ENCODE peak calls at places on chromosomes 11 and 22, in ten cellular contexts. One of them, this sample, is unnamed.

GRCh38 chr22:21710156-21710555 is 25.4 kb downstream of the YPEL1 start:
- DNase-seq in fibroblast of pulmonary artery: no peak
- DNase-seq in Calu3: no peak
- DNase-seq in HFF-Myc: no peak
- DNase-seq in cardiac muscle cell: no peak
- DNase-seq in Peyer's patch: no peak
- DNase-seq in BE2C: no peak
- DNase-seq in transverse colon: no peak
- DNase-seq in IMR-90: peak; percentile 31
- DNase-seq in fibroblast of mammary gland: peak; percentile 20
- DNase-seq in this sample: peak; percentile 61

GRCh38 chr11:107689317-107690202 is 22.3 kb downstream of the SLN start:
- DNase-seq in fibroblast of pulmonary artery: peak; percentile 71
- DNase-seq in Calu3: peak; percentile 62
- DNase-seq in HFF-Myc: no peak
- DNase-seq in cardiac muscle cell: peak; percentile 81
- DNase-seq in Peyer's patch: peak; percentile 55
- DNase-seq in BE2C: peak; percentile 74
- DNase-seq in transverse colon: peak; percentile 68
- DNase-seq in IMR-90: peak; percentile 51
- DNase-seq in fibroblast of mammary gland: peak; percentile 64
- DNase-seq in this sample: peak; percentile 52

GRCh38 chr11:7418916-7419315 is 66.4 kb upstream of the OLFML1 start:
- DNase-seq in fibroblast of pulmonary artery: no peak
- DNase-seq in Calu3: no peak
- DNase-seq in HFF-Myc: no peak
- DNase-seq in cardiac muscle cell: no peak
- DNase-seq in Peyer's patch: no peak
- DNase-seq in BE2C: peak; percentile 34
- DNase-seq in transverse colon: no peak
- DNase-seq in IMR-90: no peak
- DNase-seq in fibroblast of mammary gland: no peak
- DNase-seq in this sample: no peak

GRCh38 chr11:66915866-66916265 is 42.3 kb downstream of the PC start:
- DNase-seq in fibroblast of pulmonary artery: no peak
- DNase-seq in Calu3: no peak
- DNase-seq in HFF-Myc: no peak
- DNase-seq in cardiac muscle cell: no peak
- DNase-seq in Peyer's patch: no peak
- DNase-seq in BE2C: no peak
- DNase-seq in transverse colon: no peak
- DNase-seq in IMR-90: no peak
- DNase-seq in fibroblast of mammary gland: no peak
- DNase-seq in this sample: no peak

GRCh38 chr11:17405232-17406005 is 17.0 kb upstream of the KCNJ11 start:
- DNase-seq in fibroblast of pulmonary artery: peak; percentile 21
- DNase-seq in Calu3: peak; percentile 60
- DNase-seq in HFF-Myc: peak; percentile 39
- DNase-seq in cardiac muscle cell: peak; percentile 64
- DNase-seq in Peyer's patch: peak; percentile 39
- DNase-seq in BE2C: peak; percentile 64
- DNase-seq in transverse colon: peak; percentile 68
- DNase-seq in IMR-90: peak; percentile 7
- DNase-seq in fibroblast of mammary gland: peak; percentile 54
- DNase-seq in this sample: no peak

GRCh38 chr11:96228472-96228871 is 114.5 kb downstream of the MAML2 start:
- DNase-seq in fibroblast of pulmonary artery: peak; percentile 96
- DNase-seq in Calu3: peak; percentile 45
- DNase-seq in HFF-Myc: peak; percentile 92
- DNase-seq in cardiac muscle cell: peak; percentile 96
- DNase-seq in Peyer's patch: no peak
- DNase-seq in BE2C: peak; percentile 28
- DNase-seq in transverse colon: peak; percentile 49
- DNase-seq in IMR-90: peak; percentile 96
- DNase-seq in fibroblast of mammary gland: peak; percentile 88
- DNase-seq in this sample: peak; percentile 94

GRCh38 chr11:115745545-115746265 is 241.5 kb upstream of the CADM1 start:
- DNase-seq in fibroblast of pulmonary artery: no peak
- DNase-seq in Calu3: no peak
- DNase-seq in HFF-Myc: no peak
- DNase-seq in cardiac muscle cell: no peak
- DNase-seq in Peyer's patch: no peak
- DNase-seq in BE2C: peak; percentile 94
- DNase-seq in transverse colon: no peak
- DNase-seq in IMR-90: no peak
- DNase-seq in fibroblast of mammary gland: no peak
- DNase-seq in this sample: no peak

GRCh38 chr11:46918087-46918751 is at the start of gene LRP4:
- DNase-seq in fibroblast of pulmonary artery: no peak
- DNase-seq in Calu3: peak; percentile 66
- DNase-seq in HFF-Myc: no peak
- DNase-seq in cardiac muscle cell: peak; percentile 36
- DNase-seq in Peyer's patch: no peak
- DNase-seq in BE2C: peak; percentile 35
- DNase-seq in transverse colon: peak; percentile 69
- DNase-seq in IMR-90: no peak
- DNase-seq in fibroblast of mammary gland: no peak
- DNase-seq in this sample: no peak

GRCh38 chr11:42762348-42762747 is 549.4 kb upstream of the API5 start:
- DNase-seq in fibroblast of pulmonary artery: no peak
- DNase-seq in Calu3: no peak
- DNase-seq in HFF-Myc: no peak
- DNase-seq in cardiac muscle cell: no peak
- DNase-seq in Peyer's patch: no peak
- DNase-seq in BE2C: no peak
- DNase-seq in transverse colon: no peak
- DNase-seq in IMR-90: no peak
- DNase-seq in fibroblast of mammary gland: no peak
- DNase-seq in this sample: no peak

GRCh38 chr11:102516179-102516578 is 14.4 kb downstream of the MMP7 start:
- DNase-seq in fibroblast of pulmonary artery: no peak
- DNase-seq in Calu3: no peak
- DNase-seq in HFF-Myc: no peak
- DNase-seq in cardiac muscle cell: no peak
- DNase-seq in Peyer's patch: no peak
- DNase-seq in BE2C: no peak
- DNase-seq in transverse colon: no peak
- DNase-seq in IMR-90: no peak
- DNase-seq in fibroblast of mammary gland: no peak
- DNase-seq in this sample: peak; percentile 95

GRCh38 chr11:120212259-120212888 is 1.5 kb downstream of the OAF start:
- DNase-seq in fibroblast of pulmonary artery: no peak
- DNase-seq in Calu3: no peak
- DNase-seq in HFF-Myc: no peak
- DNase-seq in cardiac muscle cell: no peak
- DNase-seq in Peyer's patch: no peak
- DNase-seq in BE2C: no peak
- DNase-seq in transverse colon: no peak
- DNase-seq in IMR-90: peak; percentile 32
- DNase-seq in fibroblast of mammary gland: no peak
- DNase-seq in this sample: peak; percentile 51

GRCh38 chr11:14973621-14974020 is 1.5 kb upstream of the CALCA start:
- DNase-seq in fibroblast of pulmonary artery: no peak
- DNase-seq in Calu3: peak; percentile 19
- DNase-seq in HFF-Myc: no peak
- DNase-seq in cardiac muscle cell: peak; percentile 36
- DNase-seq in Peyer's patch: peak; percentile 26
- DNase-seq in BE2C: peak; percentile 18
- DNase-seq in transverse colon: no peak
- DNase-seq in IMR-90: peak; percentile 4
- DNase-seq in fibroblast of mammary gland: no peak
- DNase-seq in this sample: no peak

GRCh38 chr11:74138572-74138971 is 32.2 kb downstream of the C2CD3 start:
- DNase-seq in fibroblast of pulmonary artery: peak; percentile 93
- DNase-seq in Calu3: peak; percentile 53
- DNase-seq in HFF-Myc: peak; percentile 97
- DNase-seq in cardiac muscle cell: peak; percentile 91
- DNase-seq in Peyer's patch: no peak
- DNase-seq in BE2C: no peak
- DNase-seq in transverse colon: no peak
- DNase-seq in IMR-90: peak; percentile 99
- DNase-seq in fibroblast of mammary gland: peak; percentile 96
- DNase-seq in this sample: peak; percentile 98

GRCh38 chr22:27329471-27329870 is 472.1 kb downstream of the MN1 start:
- DNase-seq in fibroblast of pulmonary artery: no peak
- DNase-seq in Calu3: no peak
- DNase-seq in HFF-Myc: no peak
- DNase-seq in cardiac muscle cell: no peak
- DNase-seq in Peyer's patch: no peak
- DNase-seq in BE2C: no peak
- DNase-seq in transverse colon: no peak
- DNase-seq in IMR-90: no peak
- DNase-seq in fibroblast of mammary gland: no peak
- DNase-seq in this sample: no peak

GRCh38 chr22:27331526-27332281 is 469.9 kb downstream of the MN1 start:
- DNase-seq in fibroblast of pulmonary artery: peak; percentile 84
- DNase-seq in Calu3: peak; percentile 69
- DNase-seq in HFF-Myc: no peak
- DNase-seq in cardiac muscle cell: peak; percentile 86
- DNase-seq in Peyer's patch: no peak
- DNase-seq in BE2C: peak; percentile 68
- DNase-seq in transverse colon: peak; percentile 38
- DNase-seq in IMR-90: peak; percentile 27
- DNase-seq in fibroblast of mammary gland: peak; percentile 28
- DNase-seq in this sample: peak; percentile 21

GRCh38 chr22:27329966-27330645 is 471.4 kb downstream of the MN1 start:
- DNase-seq in fibroblast of pulmonary artery: no peak
- DNase-seq in Calu3: no peak
- DNase-seq in HFF-Myc: no peak
- DNase-seq in cardiac muscle cell: no peak
- DNase-seq in Peyer's patch: no peak
- DNase-seq in BE2C: no peak
- DNase-seq in transverse colon: no peak
- DNase-seq in IMR-90: no peak
- DNase-seq in fibroblast of mammary gland: no peak
- DNase-seq in this sample: no peak

GRCh38 chr22:27327497-27327896 is 474.1 kb downstream of the MN1 start:
- DNase-seq in fibroblast of pulmonary artery: no peak
- DNase-seq in Calu3: no peak
- DNase-seq in HFF-Myc: no peak
- DNase-seq in cardiac muscle cell: no peak
- DNase-seq in Peyer's patch: no peak
- DNase-seq in BE2C: no peak
- DNase-seq in transverse colon: no peak
- DNase-seq in IMR-90: no peak
- DNase-seq in fibroblast of mammary gland: no peak
- DNase-seq in this sample: no peak

GRCh38 chr22:27327981-27328721 is 473.4 kb downstream of the MN1 start:
- DNase-seq in fibroblast of pulmonary artery: no peak
- DNase-seq in Calu3: peak; percentile 18
- DNase-seq in HFF-Myc: no peak
- DNase-seq in cardiac muscle cell: no peak
- DNase-seq in Peyer's patch: no peak
- DNase-seq in BE2C: no peak
- DNase-seq in transverse colon: no peak
- DNase-seq in IMR-90: no peak
- DNase-seq in fibroblast of mammary gland: no peak
- DNase-seq in this sample: no peak
- TF ChIP-seq CTCF in fibroblast of pulmonary artery: no peak
- TF ChIP-seq CTCF in Calu3: no peak
- TF ChIP-seq CTCF in HFF-Myc: no peak
- TF ChIP-seq CTCF in cardiac muscle cell: no peak
- TF ChIP-seq CTCF in Peyer's patch: no peak
- TF ChIP-seq CTCF in BE2C: peak; percentile 24
- TF ChIP-seq CTCF in transverse colon: no peak
- TF ChIP-seq CTCF in IMR-90: no peak
- TF ChIP-seq CTCF in fibroblast of mammary gland: no peak
- TF ChIP-seq CTCF in this sample: no peak

GRCh38 chr22:26174280-26174679 is 5.0 kb downstream of the SEZ6L start:
- DNase-seq in fibroblast of pulmonary artery: no peak
- DNase-seq in Calu3: no peak
- DNase-seq in HFF-Myc: no peak
- DNase-seq in cardiac muscle cell: no peak
- DNase-seq in Peyer's patch: no peak
- DNase-seq in BE2C: peak; percentile 59
- DNase-seq in transverse colon: no peak
- DNase-seq in IMR-90: no peak
- DNase-seq in fibroblast of mammary gland: no peak
- DNase-seq in this sample: no peak
- TF ChIP-seq CTCF in fibroblast of pulmonary artery: no peak
- TF ChIP-seq CTCF in Calu3: no peak
- TF ChIP-seq CTCF in HFF-Myc: peak; percentile 12
- TF ChIP-seq CTCF in cardiac muscle cell: no peak
- TF ChIP-seq CTCF in Peyer's patch: no peak
- TF ChIP-seq CTCF in BE2C: peak; percentile 65
- TF ChIP-seq CTCF in transverse colon: no peak
- TF ChIP-seq CTCF in IMR-90: no peak
- TF ChIP-seq CTCF in fibroblast of mammary gland: no peak
- TF ChIP-seq CTCF in this sample: no peak

DNA sequence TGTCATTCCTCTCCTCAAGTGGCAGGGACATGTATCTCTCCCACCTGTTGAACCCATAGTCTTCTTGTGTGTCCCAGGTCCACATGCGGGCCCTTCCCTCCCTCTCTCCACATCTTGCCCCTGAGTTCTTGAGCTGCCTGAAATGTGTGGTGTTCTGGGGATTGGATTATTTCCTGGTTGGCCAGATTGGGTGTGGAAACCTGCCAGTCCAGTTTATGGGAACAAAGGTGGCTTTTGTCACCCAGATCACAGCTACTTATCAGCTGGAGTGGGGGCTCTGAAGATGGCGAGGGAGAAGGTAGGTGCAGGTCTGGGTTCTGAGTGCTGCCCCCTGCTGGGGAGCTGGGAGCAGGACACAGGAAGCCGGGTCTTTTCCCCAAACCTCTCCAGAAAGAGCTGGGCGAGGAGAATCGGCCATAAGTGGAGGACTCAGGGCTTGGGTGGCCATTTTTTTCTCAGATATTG is 14.2 kb downstream of the DTX4 start:
- DNase-seq in fibroblast of pulmonary artery: peak; percentile 23
- DNase-seq in Calu3: peak; percentile 95
- DNase-seq in HFF-Myc: no peak
- DNase-seq in cardiac muscle cell: peak; percentile 25
- DNase-seq in Peyer's patch: peak; percentile 46
- DNase-seq in BE2C: no peak
- DNase-seq in transverse colon: peak; percentile 90
- DNase-seq in IMR-90: no peak
- DNase-seq in fibroblast of mammary gland: no peak
- DNase-seq in this sample: peak; percentile 18
- TF ChIP-seq CTCF in fibroblast of pulmonary artery: peak; percentile 60
- TF ChIP-seq CTCF in Calu3: peak; percentile 91
- TF ChIP-seq CTCF in HFF-Myc: peak; percentile 71
- TF ChIP-seq CTCF in cardiac muscle cell: peak; percentile 69
- TF ChIP-seq CTCF in Peyer's patch: peak; percentile 90
- TF ChIP-seq CTCF in BE2C: peak; percentile 53
- TF ChIP-seq CTCF in transverse colon: peak; percentile 86
- TF ChIP-seq CTCF in IMR-90: peak; percentile 43
- TF ChIP-seq CTCF in fibroblast of mammary gland: peak; percentile 55
- TF ChIP-seq CTCF in this sample: peak; percentile 92

GRCh38 chr11:64039012-64039665 is 3.4 kb downstream of the FLRT1 start:
- DNase-seq in fibroblast of pulmonary artery: no peak
- DNase-seq in Calu3: no peak
- DNase-seq in HFF-Myc: no peak
- DNase-seq in cardiac muscle cell: no peak
- DNase-seq in Peyer's patch: no peak
- DNase-seq in BE2C: no peak
- DNase-seq in transverse colon: no peak
- DNase-seq in IMR-90: no peak
- DNase-seq in fibroblast of mammary gland: no peak
- DNase-seq in this sample: no peak
- TF ChIP-seq CTCF in fibroblast of pulmonary artery: no peak
- TF ChIP-seq CTCF in Calu3: no peak
- TF ChIP-seq CTCF in HFF-Myc: no peak
- TF ChIP-seq CTCF in cardiac muscle cell: no peak
- TF ChIP-seq CTCF in Peyer's patch: no peak
- TF ChIP-seq CTCF in BE2C: no peak
- TF ChIP-seq CTCF in transverse colon: no peak
- TF ChIP-seq CTCF in IMR-90: no peak
- TF ChIP-seq CTCF in fibroblast of mammary gland: no peak
- TF ChIP-seq CTCF in this sample: no peak

GRCh38 chr11:82229346-82229745 is 504.3 kb downstream of the FAM181B start:
- DNase-seq in fibroblast of pulmonary artery: peak; percentile 22
- DNase-seq in Calu3: no peak
- DNase-seq in HFF-Myc: no peak
- DNase-seq in cardiac muscle cell: peak; percentile 15
- DNase-seq in Peyer's patch: no peak
- DNase-seq in BE2C: no peak
- DNase-seq in transverse colon: no peak
- DNase-seq in IMR-90: no peak
- DNase-seq in fibroblast of mammary gland: peak; percentile 28
- DNase-seq in this sample: peak; percentile 20
- TF ChIP-seq CTCF in fibroblast of pulmonary artery: peak; percentile 12
- TF ChIP-seq CTCF in Calu3: no peak
- TF ChIP-seq CTCF in HFF-Myc: no peak
- TF ChIP-seq CTCF in cardiac muscle cell: peak; percentile 14
- TF ChIP-seq CTCF in Peyer's patch: no peak
- TF ChIP-seq CTCF in BE2C: peak; percentile 45
- TF ChIP-seq CTCF in transverse colon: no peak
- TF ChIP-seq CTCF in IMR-90: peak; percentile 38
- TF ChIP-seq CTCF in fibroblast of mammary gland: peak; percentile 30
- TF ChIP-seq CTCF in this sample: peak; percentile 23